ENCODE peak calls at places on chromosome 1, in six cellular contexts. One of them, this sample, is unnamed.

GRCh38 chr1:63949965-63950364 is 176.1 kb downstream of the ROR1 start:
- DNase-seq in GM12878: no peak
- DNase-seq in SK-N-SH: no peak
- DNase-seq in HepG2: no peak
- DNase-seq in K562: no peak
- DNase-seq in H1: no peak
- DNase-seq in this sample: no peak

GRCh38 chr1:41900611-41901444 is 17.9 kb downstream of the HIVEP3 start:
- DNase-seq in K562: no peak
- DNase-seq in HepG2: no peak
- DNase-seq in GM12878: no peak
- DNase-seq in SK-N-SH: no peak
- DNase-seq in H1: peak
- DNase-seq in this sample: no peak

GRCh38 chr1:216502528-216503162 is 79.4 kb upstream of the USH2A start:
- DNase-seq in H1: peak
- DNase-seq in GM12878: no peak
- DNase-seq in K562: no peak
- DNase-seq in HepG2: no peak
- DNase-seq in SK-N-SH: peak
- DNase-seq in this sample: no peak

GRCh38 chr1:11797525-11798216 is 8.1 kb downstream of the MTHFR start:
- DNase-seq in GM12878: no peak
- DNase-seq in HepG2: no peak
- DNase-seq in H1: no peak
- DNase-seq in SK-N-SH: no peak
- DNase-seq in K562: peak
- DNase-seq in this sample: no peak

GRCh38 chr1:28518745-28519341 is 13.0 kb downstream of the RCC1 start:
- DNase-seq in K562: peak
- DNase-seq in GM12878: no peak
- DNase-seq in H1: no peak
- DNase-seq in HepG2: peak
- DNase-seq in SK-N-SH: no peak
- DNase-seq in this sample: no peak

GRCh38 chr1:7136166-7136953 is 351.1 kb downstream of the CAMTA1 start:
- DNase-seq in SK-N-SH: no peak
- DNase-seq in GM12878: no peak
- DNase-seq in K562: no peak
- DNase-seq in H1: no peak
- DNase-seq in HepG2: no peak
- DNase-seq in this sample: no peak

GRCh38 chr1:213260322-213261075 is 209.5 kb downstream of the RPS6KC1 start:
- DNase-seq in SK-N-SH: no peak
- DNase-seq in K562: peak
- DNase-seq in GM12878: no peak
- DNase-seq in H1: no peak
- DNase-seq in HepG2: no peak
- DNase-seq in this sample: no peak

GRCh38 chr1:108877858-108878257 is 1.1 kb downstream of the GPSM2 start:
- DNase-seq in H1: no peak
- DNase-seq in HepG2: no peak
- DNase-seq in GM12878: no peak
- DNase-seq in SK-N-SH: peak
- DNase-seq in K562: no peak
- DNase-seq in this sample: no peak

GRCh38 chr1:202278751-202279150 is 63.0 kb downstream of the UBE2T start:
- DNase-seq in SK-N-SH: no peak
- DNase-seq in H1: no peak
- DNase-seq in HepG2: no peak
- DNase-seq in K562: no peak
- DNase-seq in GM12878: no peak
- DNase-seq in this sample: no peak

GRCh38 chr1:76868154-76868882 is 1.0 kb downstream of the ST6GALNAC5 start:
- DNase-seq in GM12878: no peak
- DNase-seq in K562: no peak
- DNase-seq in SK-N-SH: peak
- DNase-seq in H1: no peak
- DNase-seq in HepG2: no peak
- DNase-seq in this sample: no peak

GRCh38 chr1:183433703-183434102 is 15.5 kb upstream of the NMNAT2 start:
- DNase-seq in SK-N-SH: peak
- DNase-seq in GM12878: no peak
- DNase-seq in HepG2: no peak
- DNase-seq in K562: no peak
- DNase-seq in H1: no peak
- DNase-seq in this sample: no peak

GRCh38 chr1:118987431-118988185 is 535 bp downstream of the TBX15 start:
- DNase-seq in H1: no peak
- DNase-seq in SK-N-SH: no peak
- DNase-seq in HepG2: no peak
- DNase-seq in K562: no peak
- DNase-seq in GM12878: no peak
- DNase-seq in this sample: no peak

GRCh38 chr1:221035680-221036153 is 156.5 kb downstream of the HLX start:
- DNase-seq in GM12878: no peak
- DNase-seq in SK-N-SH: no peak
- DNase-seq in H1: no peak
- DNase-seq in K562: peak
- DNase-seq in HepG2: no peak
- DNase-seq in this sample: no peak

GRCh38 chr1:54335396-54336056 is 70.7 kb downstream of the SSBP3 start:
- DNase-seq in K562: no peak
- DNase-seq in SK-N-SH: no peak
- DNase-seq in GM12878: no peak
- DNase-seq in HepG2: no peak
- DNase-seq in H1: no peak
- DNase-seq in this sample: no peak

GRCh38 chr1:45804671-45804973 is 1.2 kb downstream of the MAST2 start:
- DNase-seq in K562: no peak
- DNase-seq in SK-N-SH: no peak
- DNase-seq in H1: no peak
- DNase-seq in HepG2: no peak
- DNase-seq in GM12878: no peak
- DNase-seq in this sample: no peak

GRCh38 chr1:45803299-45803780 is at the start of gene MAST2:
- DNase-seq in HepG2: peak
- DNase-seq in SK-N-SH: peak
- DNase-seq in H1: peak
- DNase-seq in K562: peak
- DNase-seq in GM12878: no peak
- DNase-seq in this sample: peak

GRCh38 chr1:45800899-45801298 is 2.5 kb upstream of the MAST2 start:
- DNase-seq in H1: no peak
- DNase-seq in HepG2: no peak
- DNase-seq in K562: no peak
- DNase-seq in SK-N-SH: no peak
- DNase-seq in GM12878: no peak
- DNase-seq in this sample: no peak

GRCh38 chr1:45806129-45806528 is 2.7 kb downstream of the MAST2 start:
- DNase-seq in K562: no peak
- DNase-seq in H1: no peak
- DNase-seq in GM12878: no peak
- DNase-seq in SK-N-SH: no peak
- DNase-seq in HepG2: no peak
- DNase-seq in this sample: no peak

GRCh38 chr1:45802343-45803298 is 791 bp upstream of the MAST2 start:
- DNase-seq in GM12878: no peak
- DNase-seq in K562: peak
- DNase-seq in HepG2: peak
- DNase-seq in SK-N-SH: peak
- DNase-seq in H1: peak
- DNase-seq in this sample: peak
- TF ChIP-seq JUND in GM12878: no peak
- TF ChIP-seq JUND in K562: peak
- TF ChIP-seq JUND in HepG2: no peak
- TF ChIP-seq JUND in SK-N-SH: peak
- TF ChIP-seq JUND in H1: peak
- TF ChIP-seq JUND in this sample: peak

DNA sequence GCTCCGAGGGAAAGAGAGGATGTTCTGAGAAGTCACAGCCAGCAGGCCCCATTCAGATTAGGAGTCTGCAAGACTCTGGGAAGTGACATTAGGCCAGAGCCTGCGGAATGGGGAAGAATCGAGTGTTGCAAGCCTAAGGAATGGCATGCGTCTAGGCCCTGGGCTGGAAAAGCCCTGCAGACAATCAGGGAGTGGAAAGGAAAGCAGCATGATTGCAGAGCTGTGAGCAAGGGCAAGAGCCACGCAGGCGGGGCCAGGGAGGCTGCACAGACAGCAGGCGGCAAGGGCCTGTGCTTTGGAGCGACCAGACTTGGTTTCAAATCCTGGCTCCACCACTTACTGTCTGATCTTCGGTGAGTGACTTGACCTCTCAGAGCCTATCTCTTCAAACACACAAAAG is 118.2 kb downstream of the RRAGC start:
- DNase-seq in GM12878: no peak
- DNase-seq in H1: no peak
- DNase-seq in SK-N-SH: no peak
- DNase-seq in K562: no peak
- DNase-seq in HepG2: no peak
- DNase-seq in this sample: no peak
- TF ChIP-seq MAX in GM12878: no peak
- TF ChIP-seq MAX in H1: no peak
- TF ChIP-seq MAX in SK-N-SH: no peak
- TF ChIP-seq MAX in K562: no peak
- TF ChIP-seq MAX in HepG2: no peak
- TF ChIP-seq MAX in this sample: no peak

GRCh38 chr1:154821083-154821482 is 49.0 kb downstream of the KCNN3 start:
- DNase-seq in K562: no peak
- DNase-seq in H1: no peak
- DNase-seq in HepG2: no peak
- DNase-seq in SK-N-SH: peak
- DNase-seq in GM12878: no peak
- DNase-seq in this sample: no peak

GRCh38 chr1:154822717-154823116 is 47.4 kb downstream of the KCNN3 start:
- DNase-seq in SK-N-SH: no peak
- DNase-seq in GM12878: no peak
- DNase-seq in K562: no peak
- DNase-seq in HepG2: no peak
- DNase-seq in H1: no peak
- DNase-seq in this sample: no peak

GRCh38 chr1:154820646-154821045 is 49.4 kb downstream of the KCNN3 start:
- DNase-seq in HepG2: no peak
- DNase-seq in SK-N-SH: no peak
- DNase-seq in H1: no peak
- DNase-seq in K562: no peak
- DNase-seq in GM12878: no peak
- DNase-seq in this sample: no peak

GRCh38 chr1:154829062-154829461 is 41.0 kb downstream of the KCNN3 start:
- DNase-seq in GM12878: no peak
- DNase-seq in SK-N-SH: no peak
- DNase-seq in H1: no peak
- DNase-seq in K562: no peak
- DNase-seq in HepG2: no peak
- DNase-seq in this sample: no peak

DNA sequence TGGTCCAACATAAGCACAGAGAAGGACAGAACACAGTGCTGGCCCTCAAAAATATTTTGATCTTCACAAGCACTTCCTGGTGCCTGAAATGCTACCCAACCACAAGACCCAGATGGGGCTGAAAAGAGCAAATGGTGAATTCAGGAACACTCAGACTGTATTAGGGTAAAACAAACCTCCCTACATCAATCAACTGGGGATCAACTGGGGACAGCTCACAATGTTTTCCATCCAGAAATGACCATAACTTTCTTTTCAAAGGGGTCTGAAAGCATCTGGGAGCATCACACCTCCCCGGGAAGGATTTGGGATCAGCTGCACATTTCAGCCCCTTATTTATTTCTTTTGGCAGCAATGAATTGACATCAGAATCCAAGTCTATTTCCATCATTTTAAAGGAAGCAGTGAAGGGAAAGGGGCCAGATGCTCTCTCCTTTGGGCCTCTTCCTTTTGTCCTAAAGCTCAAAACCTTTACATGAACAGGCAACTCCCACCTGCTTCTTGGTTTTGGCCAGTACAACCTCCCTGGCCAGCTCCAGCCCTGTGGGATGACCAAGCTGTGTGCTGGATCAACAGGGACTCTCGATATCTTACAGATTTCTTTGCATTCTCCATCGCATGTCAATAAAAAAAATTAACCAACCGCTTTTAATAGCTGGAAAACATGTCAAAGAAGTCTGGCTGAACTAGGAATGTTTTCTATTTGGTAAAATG is 45.6 kb downstream of the KCNN3 start:
- DNase-seq in HepG2: no peak
- DNase-seq in K562: no peak
- DNase-seq in SK-N-SH: no peak
- DNase-seq in GM12878: no peak
- DNase-seq in H1: no peak
- DNase-seq in this sample: no peak
- H3K27ac ChIP-seq in HepG2: no peak
- H3K27ac ChIP-seq in K562: no peak
- H3K27ac ChIP-seq in SK-N-SH: no peak
- H3K27ac ChIP-seq in GM12878: no peak
- H3K27ac ChIP-seq in H1: no peak
- H3K27ac ChIP-seq in this sample: no peak

GRCh38 chr1:156677616-156678596 is 699 bp upstream of the NES start:
- DNase-seq in K562: peak
- DNase-seq in HepG2: peak
- DNase-seq in GM12878: no peak
- DNase-seq in H1: no peak
- DNase-seq in SK-N-SH: peak
- DNase-seq in this sample: no peak
- TF ChIP-seq JUND in K562: peak
- TF ChIP-seq JUND in HepG2: no peak
- TF ChIP-seq JUND in GM12878: no peak
- TF ChIP-seq JUND in H1: no peak
- TF ChIP-seq JUND in SK-N-SH: no peak
- TF ChIP-seq JUND in this sample: no peak